ENCODE peak calls at places on chromosome 19, in six cellular contexts. G is astrocyte; P is Peyer's patch; X is effector memory CD4-positive, alpha-beta T cell; S is spleen; V is hepatocyte. W is an unnamed sample.
A peak's percentile ranks its signal among the peaks of the same experiment; 100 is the strongest.

GRCh38 chr19:13043285-13043684 is 48.0 kb downstream of the NFIX start:
- DNase-seq in P (no peak), G (no peak), X (no peak), V (no peak), S (no peak), W (no peak)

GRCh38 chr19:16386619-16387240 is 62.1 kb downstream of the KLF2 start:
- DNase-seq in S (peak; percentile 78), G (peak; percentile 32), V (peak; percentile 72), P (peak; percentile 80), X (no peak), W (peak; percentile 37)

GRCh38 chr19:42121666-42122069 is 10.6 kb downstream of the POU2F2 start:
- DNase-seq in V (no peak), S (peak; percentile 92), G (peak; percentile 69), X (peak; percentile 67), P (peak; percentile 88), W (peak; percentile 67)

GRCh38 chr19:17394891-17395415 is 957 bp upstream of the CCDC194 start:
- DNase-seq in P (peak; percentile 77), G (peak; percentile 29), X (no peak), S (peak; percentile 86), V (no peak), W (peak; percentile 91)

GRCh38 chr19:47848871-47849473 is 10.1 kb upstream of the TPRX2 start:
- DNase-seq in S (peak; percentile 23), V (peak; percentile 51), G (no peak), X (no peak), P (no peak), W (no peak)

GRCh38 chr19:41904118-41904870 is 21.3 kb downstream of the ARHGEF1 start:
- DNase-seq in S (peak; percentile 66), V (peak; percentile 88), X (no peak), P (peak; percentile 90), G (no peak), W (peak; percentile 90)

GRCh38 chr19:35729021-35729420 is 11.2 kb downstream of the KMT2B start:
- DNase-seq in X (no peak), G (no peak), S (no peak), P (no peak), V (no peak), W (no peak)

GRCh38 chr19:42185281-42185680 is 32.2 kb downstream of the DEDD2 start:
- DNase-seq in S (no peak), V (no peak), P (peak; percentile 67), X (no peak), G (peak; percentile 22), W (no peak)

GRCh38 chr19:35531291-35531690 is 2.0 kb upstream of the GAPDHS start:
- DNase-seq in V (no peak), X (no peak), S (no peak), G (no peak), P (no peak), W (no peak)

GRCh38 chr19:14554382-14554812 is 17.5 kb downstream of the NDUFB7 start:
- DNase-seq in X (no peak), P (no peak), G (no peak), V (peak; percentile 61), S (no peak), W (no peak)

GRCh38 chr19:46373573-46374359 is 26.9 kb downstream of the PPP5C start:
- DNase-seq in G (peak; percentile 55), X (no peak), V (peak; percentile 57), S (no peak), P (peak; percentile 86), W (peak; percentile 90)

GRCh38 chr19:49925486-49925885 is 3.5 kb upstream of the ATF5 start:
- DNase-seq in P (no peak), S (no peak), X (no peak), G (no peak), V (no peak), W (peak; percentile 2)

GRCh38 chr19:46210634-46211033 is 18.9 kb upstream of the IGFL1 start:
- DNase-seq in V (no peak), S (no peak), G (no peak), X (no peak), P (no peak), W (no peak)

GRCh38 chr19:48630289-48631036 is 6.7 kb downstream of the DBP start:
- DNase-seq in G (no peak), X (no peak), V (peak; percentile 89), P (peak; percentile 81), S (peak; percentile 91), W (peak; percentile 87)

GRCh38 chr19:48348039-48348438 is 15.7 kb downstream of the TMEM143 start:
- DNase-seq in P (no peak), V (no peak), X (no peak), G (no peak), S (no peak), W (no peak)

GRCh38 chr19:54415208-54415900 is at the start of gene TTYH1:
- DNase-seq in S (no peak), V (no peak), P (no peak), X (no peak), G (no peak), W (peak; percentile 68)

GRCh38 chr19:511101-511841 is 4.0 kb downstream of the TPGS1 start:
- DNase-seq in S (peak; percentile 92), P (peak; percentile 91), X (peak; percentile 87), V (peak; percentile 74), G (peak; percentile 68), W (no peak)

GRCh38 chr19:48351341-48351752 is 12.4 kb downstream of the TMEM143 start:
- DNase-seq in P (peak; percentile 90), G (peak; percentile 5), S (peak; percentile 93), V (peak; percentile 70), X (peak; percentile 53), W (peak; percentile 95)

DNA sequence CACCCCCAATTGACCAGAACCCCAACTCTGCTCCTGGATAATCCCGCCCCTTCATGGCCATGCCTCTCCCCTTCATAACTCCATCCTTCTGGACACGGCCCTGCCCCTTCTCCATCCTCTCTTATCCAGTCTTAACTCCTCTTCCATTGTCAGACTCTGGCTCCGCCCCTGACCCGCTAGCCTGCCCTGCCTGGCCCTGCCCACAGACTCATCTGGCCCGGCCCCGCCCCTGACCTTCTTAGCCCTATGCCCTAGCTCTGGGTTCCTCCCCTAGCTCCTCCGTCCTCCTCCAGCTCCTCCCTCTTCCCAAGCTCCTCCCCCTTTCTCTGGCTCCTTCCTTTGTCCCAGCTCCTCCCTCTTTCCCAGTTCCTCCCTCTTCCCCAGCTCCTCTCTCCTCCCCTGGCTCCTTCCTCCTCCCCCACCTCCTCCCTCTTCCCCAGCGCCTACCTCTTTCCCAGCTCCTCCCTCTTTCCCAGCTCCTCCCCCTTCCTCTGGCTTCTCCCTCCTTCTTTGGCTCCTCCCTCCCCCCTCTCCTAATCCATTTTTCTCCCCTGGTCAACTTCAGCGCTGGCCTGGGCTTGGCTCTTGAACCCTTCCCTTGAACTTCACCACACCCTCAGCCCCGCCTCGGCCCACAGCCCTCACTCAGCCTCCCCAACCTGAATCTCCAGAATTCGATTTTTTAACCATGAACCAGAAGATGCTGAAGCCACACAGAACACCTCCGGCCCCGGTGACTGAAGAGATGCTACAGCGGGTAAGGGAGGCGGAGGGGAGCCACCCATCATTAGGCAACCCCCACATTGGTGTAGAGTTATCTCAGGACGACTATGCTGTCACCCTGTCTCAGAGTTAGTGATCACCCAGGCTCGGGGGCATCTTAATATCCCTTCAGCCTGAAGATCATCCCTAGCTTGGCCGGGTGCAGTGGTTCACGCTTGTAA is 9.2 kb upstream of the ZNF358 start:
- DNase-seq in S (peak; percentile 91), X (no peak), V (peak; percentile 64), G (peak; percentile 68), P (peak; percentile 95), W (peak; percentile 92)
- H3K4me3 ChIP-seq in S (no peak overlapping the region), X (no peak overlapping the region), V (no peak overlapping the region), G (no peak overlapping the region), P (no peak overlapping the region), W (no peak overlapping the region)

GRCh38 chr19:7919681-7920519 is at the start of gene SNAPC2:
- DNase-seq in S (peak; percentile 99), P (peak; percentile 98), X (peak; percentile 92), V (peak; percentile 97), G (peak; percentile 83), W (peak; percentile 96)

GRCh38 chr19:7916908-7917291 is 2.3 kb downstream of the TGFBR3L start:
- DNase-seq in G (no peak), S (no peak), V (no peak), P (no peak), X (no peak), W (no peak)

GRCh38 chr19:7917292-7918061 is 2.7 kb upstream of the SNAPC2 start:
- DNase-seq in G (peak; percentile 19), P (peak; percentile 75), S (peak; percentile 90), V (peak; percentile 85), X (no peak), W (peak; percentile 85)

GRCh38 chr19:7920520-7921301 is 573 bp downstream of the SNAPC2 start:
- DNase-seq in V (peak; percentile 100), P (peak; percentile 100), X (peak; percentile 100), S (peak; percentile 100), G (peak; percentile 82), W (peak; percentile 100)

DNA sequence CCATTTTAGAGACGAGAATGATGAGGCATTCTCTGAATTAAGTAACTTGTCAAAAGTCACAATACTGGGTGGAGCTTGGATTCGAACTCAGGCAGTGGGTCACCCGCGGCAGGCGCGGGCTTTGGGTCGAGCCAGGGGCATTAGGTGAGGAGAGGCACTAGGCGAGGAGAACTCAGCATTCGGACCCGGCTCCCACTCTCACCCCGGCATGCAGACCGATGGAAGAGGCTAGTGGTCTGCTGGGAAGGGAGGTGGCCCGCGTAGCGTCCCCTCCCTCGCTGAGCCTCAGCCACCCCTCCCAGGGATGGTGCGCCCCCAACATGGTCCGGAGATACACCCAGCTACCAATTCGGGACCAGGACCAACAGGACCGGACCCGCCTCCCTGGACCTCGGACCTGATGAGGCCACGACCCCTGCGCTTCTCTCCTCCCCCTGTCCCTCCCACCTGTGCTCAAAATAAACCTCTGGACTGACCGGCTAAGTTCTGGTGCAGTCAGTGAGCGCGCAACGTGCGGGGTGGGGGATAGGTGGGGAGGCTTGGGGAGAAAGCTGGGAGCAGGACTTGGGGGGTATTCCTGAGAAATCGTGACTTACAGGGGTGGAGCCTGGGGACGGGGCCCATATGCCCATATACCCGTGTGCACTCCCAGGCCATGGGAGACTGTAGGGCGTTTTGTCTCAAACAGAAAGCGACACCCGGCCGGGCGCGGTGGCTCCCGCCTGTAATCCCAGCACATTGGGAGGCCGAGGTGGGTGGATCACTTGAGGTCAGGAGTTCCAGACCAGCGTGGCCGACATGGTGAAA is 1.3 kb upstream of the SNAPC2 start:
- DNase-seq in V (no peak), S (peak; percentile 80), X (no peak), P (peak; percentile 68), G (no peak), W (no peak)
- H3K4me3 ChIP-seq in V (no peak overlapping the region), S (no peak overlapping the region), X (no peak overlapping the region), P (peak overlapping the region; percentile 87), G (no peak overlapping the region), W (no peak overlapping the region)

DNA sequence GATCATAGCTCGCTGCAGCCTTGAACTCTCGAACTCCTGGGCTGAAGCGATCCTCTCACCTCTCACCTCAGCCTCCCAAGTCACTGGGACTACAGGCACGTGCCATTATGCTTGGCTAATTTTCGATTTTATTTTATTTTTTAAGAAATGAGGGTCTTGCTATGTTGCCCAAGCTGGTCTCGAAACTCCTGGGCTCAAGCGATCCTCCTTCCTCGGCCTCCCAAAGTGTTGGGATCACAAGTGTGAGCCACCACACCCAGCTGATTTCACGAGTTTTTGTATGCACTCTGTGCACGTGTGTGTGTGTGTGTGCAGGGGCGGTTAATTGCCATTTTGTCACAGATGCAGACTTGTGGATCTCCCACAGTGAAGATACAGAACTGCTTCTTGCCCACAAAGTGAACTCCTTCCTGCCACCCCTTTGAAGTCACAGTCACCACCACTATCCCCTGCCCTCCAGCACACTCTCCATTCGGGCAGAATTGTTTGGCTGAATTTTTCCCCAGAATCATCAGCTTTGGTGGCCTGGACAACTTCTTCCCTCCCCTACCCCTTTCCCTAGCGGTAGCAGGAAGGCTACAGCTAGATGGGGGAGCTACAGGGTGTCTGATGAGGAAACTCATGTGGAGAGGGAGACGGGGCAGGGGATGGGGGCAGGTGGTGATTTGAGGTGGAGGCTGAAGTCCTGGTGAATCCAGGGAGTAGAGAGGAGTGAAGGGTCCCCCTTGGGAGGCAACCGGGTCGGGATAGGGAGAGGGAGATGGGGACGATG is 59.6 kb downstream of the CELF5 start:
- DNase-seq in G (no peak), S (no peak), X (no peak), V (no peak), P (no peak), W (no peak)
- H3K4me3 ChIP-seq in G (no peak overlapping the region), S (no peak overlapping the region), X (peak overlapping the region; percentile 39), V (no peak overlapping the region), P (no peak overlapping the region), W (no peak overlapping the region)

GRCh38 chr19:3289971-3290569 is 65.6 kb downstream of the CELF5 start:
- DNase-seq in S (no peak), P (no peak), X (no peak), G (no peak), V (no peak), W (no peak)
- H3K4me3 ChIP-seq in S (no peak overlapping the region), P (no peak overlapping the region), X (no peak overlapping the region), G (no peak overlapping the region), V (no peak overlapping the region), W (no peak overlapping the region)